ENCODE peak calls at places on chromosomes 5 and 9, in six cellular contexts. One of them, this sample, is unnamed.

GRCh38 chr5:56595561-56595960 is 219.8 kb upstream of the MAP3K1 start:
- DNase-seq in cardiac muscle cell: no peak
- DNase-seq in body of pancreas: no peak
- DNase-seq in cardiac fibroblast: no peak
- DNase-seq in kidney epithelial cell: no peak
- DNase-seq in choroid plexus epithelial cell: peak
- DNase-seq in this sample: no peak

GRCh38 chr9:88965473-88965872 is 25.8 kb upstream of the S1PR3 start:
- DNase-seq in choroid plexus epithelial cell: no peak
- DNase-seq in kidney epithelial cell: no peak
- DNase-seq in cardiac fibroblast: no peak
- DNase-seq in cardiac muscle cell: no peak
- DNase-seq in body of pancreas: no peak
- DNase-seq in this sample: no peak

GRCh38 chr5:71786337-71787060 is 67.4 kb downstream of the CARTPT start:
- DNase-seq in body of pancreas: no peak
- DNase-seq in kidney epithelial cell: no peak
- DNase-seq in cardiac fibroblast: no peak
- DNase-seq in choroid plexus epithelial cell: no peak
- DNase-seq in cardiac muscle cell: no peak
- DNase-seq in this sample: no peak

GRCh38 chr5:97979740-97980139 is 793.7 kb upstream of the RGMB start:
- DNase-seq in choroid plexus epithelial cell: peak
- DNase-seq in cardiac fibroblast: peak
- DNase-seq in cardiac muscle cell: no peak
- DNase-seq in kidney epithelial cell: no peak
- DNase-seq in body of pancreas: peak
- DNase-seq in this sample: no peak

GRCh38 chr9:8156336-8156735 is 356.8 kb upstream of the DMAC1 start:
- DNase-seq in cardiac muscle cell: no peak
- DNase-seq in choroid plexus epithelial cell: no peak
- DNase-seq in body of pancreas: no peak
- DNase-seq in kidney epithelial cell: no peak
- DNase-seq in cardiac fibroblast: no peak
- DNase-seq in this sample: no peak

GRCh38 chr5:103393131-103393754 is 134.7 kb downstream of the MACIR start:
- DNase-seq in kidney epithelial cell: no peak
- DNase-seq in body of pancreas: no peak
- DNase-seq in cardiac fibroblast: peak
- DNase-seq in choroid plexus epithelial cell: peak
- DNase-seq in cardiac muscle cell: peak
- DNase-seq in this sample: no peak

GRCh38 chr5:85843535-85843934 is 774.2 kb upstream of the COX7C start:
- DNase-seq in kidney epithelial cell: no peak
- DNase-seq in body of pancreas: no peak
- DNase-seq in cardiac fibroblast: no peak
- DNase-seq in cardiac muscle cell: no peak
- DNase-seq in choroid plexus epithelial cell: no peak
- DNase-seq in this sample: no peak

GRCh38 chr5:78974011-78974410 is 11.1 kb downstream of the ARSB start:
- DNase-seq in body of pancreas: no peak
- DNase-seq in kidney epithelial cell: no peak
- DNase-seq in cardiac muscle cell: peak
- DNase-seq in cardiac fibroblast: no peak
- DNase-seq in choroid plexus epithelial cell: no peak
- DNase-seq in this sample: no peak

GRCh38 chr9:89421595-89421994 is 76.3 kb downstream of the SEMA4D start:
- DNase-seq in cardiac muscle cell: no peak
- DNase-seq in body of pancreas: no peak
- DNase-seq in cardiac fibroblast: no peak
- DNase-seq in kidney epithelial cell: no peak
- DNase-seq in choroid plexus epithelial cell: peak
- DNase-seq in this sample: no peak

GRCh38 chr5:148554621-148555020 is 99.7 kb downstream of the HTR4 start:
- DNase-seq in cardiac fibroblast: no peak
- DNase-seq in body of pancreas: no peak
- DNase-seq in kidney epithelial cell: no peak
- DNase-seq in cardiac muscle cell: no peak
- DNase-seq in choroid plexus epithelial cell: no peak
- DNase-seq in this sample: no peak

GRCh38 chr9:35618854-35619799 is 914 bp upstream of the CD72 start:
- DNase-seq in choroid plexus epithelial cell: peak
- DNase-seq in cardiac muscle cell: no peak
- DNase-seq in body of pancreas: no peak
- DNase-seq in kidney epithelial cell: no peak
- DNase-seq in cardiac fibroblast: peak
- DNase-seq in this sample: no peak

GRCh38 chr5:140322751-140323731 is 20.1 kb upstream of the PFDN1 start:
- DNase-seq in body of pancreas: peak
- DNase-seq in choroid plexus epithelial cell: peak
- DNase-seq in kidney epithelial cell: peak
- DNase-seq in cardiac muscle cell: no peak
- DNase-seq in cardiac fibroblast: peak
- DNase-seq in this sample: peak

GRCh38 chr9:126861707-126862460 is 1.4 kb downstream of the ZBTB34 start:
- DNase-seq in choroid plexus epithelial cell: peak
- DNase-seq in kidney epithelial cell: no peak
- DNase-seq in cardiac muscle cell: no peak
- DNase-seq in body of pancreas: no peak
- DNase-seq in cardiac fibroblast: peak
- DNase-seq in this sample: no peak

GRCh38 chr5:107457881-107458280 is 212.9 kb downstream of the EFNA5 start:
- DNase-seq in body of pancreas: no peak
- DNase-seq in choroid plexus epithelial cell: no peak
- DNase-seq in cardiac muscle cell: no peak
- DNase-seq in kidney epithelial cell: no peak
- DNase-seq in cardiac fibroblast: no peak
- DNase-seq in this sample: no peak

GRCh38 chr9:31733166-31733565 is 651.3 kb upstream of the ACO1 start:
- DNase-seq in kidney epithelial cell: no peak
- DNase-seq in body of pancreas: no peak
- DNase-seq in choroid plexus epithelial cell: no peak
- DNase-seq in cardiac fibroblast: no peak
- DNase-seq in cardiac muscle cell: no peak
- DNase-seq in this sample: no peak

GRCh38 chr9:72557549-72557948 is 36.1 kb downstream of the TMC1 start:
- DNase-seq in kidney epithelial cell: peak
- DNase-seq in cardiac fibroblast: peak
- DNase-seq in cardiac muscle cell: no peak
- DNase-seq in choroid plexus epithelial cell: peak
- DNase-seq in body of pancreas: peak
- DNase-seq in this sample: no peak

GRCh38 chr5:122704247-122705036 is 70.4 kb upstream of the SNX2 start:
- DNase-seq in body of pancreas: no peak
- DNase-seq in kidney epithelial cell: peak
- DNase-seq in cardiac muscle cell: peak
- DNase-seq in choroid plexus epithelial cell: peak
- DNase-seq in cardiac fibroblast: peak
- DNase-seq in this sample: peak

GRCh38 chr9:15306757-15307522 is at the start of gene TTC39B:
- DNase-seq in body of pancreas: peak
- DNase-seq in cardiac fibroblast: peak
- DNase-seq in cardiac muscle cell: peak
- DNase-seq in choroid plexus epithelial cell: peak
- DNase-seq in kidney epithelial cell: peak
- DNase-seq in this sample: peak

GRCh38 chr9:15307523-15307841 is 466 bp upstream of the TTC39B start:
- DNase-seq in cardiac muscle cell: no peak
- DNase-seq in kidney epithelial cell: no peak
- DNase-seq in cardiac fibroblast: no peak
- DNase-seq in body of pancreas: no peak
- DNase-seq in choroid plexus epithelial cell: no peak
- DNase-seq in this sample: no peak

GRCh38 chr9:15308511-15308910 is 1.5 kb upstream of the TTC39B start:
- DNase-seq in choroid plexus epithelial cell: peak
- DNase-seq in body of pancreas: no peak
- DNase-seq in cardiac fibroblast: peak
- DNase-seq in kidney epithelial cell: no peak
- DNase-seq in cardiac muscle cell: no peak
- DNase-seq in this sample: no peak

GRCh38 chr9:15306068-15306756 is 804 bp downstream of the TTC39B start:
- DNase-seq in kidney epithelial cell: no peak
- DNase-seq in body of pancreas: peak
- DNase-seq in cardiac muscle cell: peak
- DNase-seq in cardiac fibroblast: peak
- DNase-seq in choroid plexus epithelial cell: peak
- DNase-seq in this sample: no peak

DNA sequence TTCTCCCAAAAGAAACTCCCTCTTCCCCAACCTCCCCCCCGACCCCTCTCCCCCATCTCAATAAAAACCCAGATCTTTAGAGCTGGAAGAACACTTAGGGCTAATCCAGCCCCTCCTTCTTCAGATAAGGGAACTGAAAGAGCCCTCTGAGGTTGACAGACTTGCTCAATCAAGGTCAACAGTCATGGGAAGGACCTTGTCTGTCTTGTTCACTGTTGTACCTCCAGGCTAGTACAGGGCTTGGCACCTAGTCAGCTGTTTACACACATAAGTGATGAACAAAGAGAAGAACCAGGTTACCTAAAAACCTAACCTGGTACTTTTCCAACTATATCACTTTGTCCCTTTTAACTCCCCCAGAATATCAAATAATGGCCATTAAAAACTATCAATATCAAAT is 2.4 kb downstream of the TTC39B start:
- DNase-seq in cardiac fibroblast: no peak
- DNase-seq in body of pancreas: no peak
- DNase-seq in kidney epithelial cell: no peak
- DNase-seq in choroid plexus epithelial cell: no peak
- DNase-seq in cardiac muscle cell: no peak
- DNase-seq in this sample: no peak
- H3K4me3 ChIP-seq in cardiac fibroblast: no peak
- H3K4me3 ChIP-seq in body of pancreas: no peak
- H3K4me3 ChIP-seq in kidney epithelial cell: no peak
- H3K4me3 ChIP-seq in choroid plexus epithelial cell: no peak
- H3K4me3 ChIP-seq in cardiac muscle cell: no peak
- H3K4me3 ChIP-seq in this sample: no peak

DNA sequence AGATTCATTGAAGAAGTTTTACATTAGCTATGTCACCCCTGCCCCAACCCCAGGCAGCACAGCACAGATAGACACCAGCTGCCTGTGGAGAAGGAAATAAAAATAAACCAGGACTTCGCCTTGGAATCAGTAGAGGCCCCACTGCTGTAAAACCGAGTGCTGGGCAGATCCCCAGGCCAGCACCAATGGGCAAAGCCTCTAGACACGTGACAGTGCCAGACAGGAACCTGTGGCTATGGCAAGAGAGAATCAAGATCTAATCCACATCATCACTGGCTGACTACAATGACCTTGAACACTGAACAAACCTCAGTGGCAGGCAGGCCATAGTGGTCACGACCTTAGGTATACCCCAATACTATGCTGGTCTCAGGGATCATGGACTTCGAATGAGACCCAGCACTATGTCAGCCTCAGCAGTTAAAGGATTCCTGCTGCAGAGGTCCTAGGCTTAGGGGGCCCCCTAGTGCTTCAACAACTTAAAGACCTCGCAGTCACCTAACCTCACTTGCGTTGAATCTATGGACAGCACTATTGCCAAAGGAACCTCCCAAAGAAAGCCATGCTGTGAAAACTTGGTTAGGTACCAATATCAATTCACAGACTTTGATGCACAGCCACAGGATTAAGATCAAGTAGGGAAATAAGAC is 2118.6 kb upstream of the C9orf72 start:
- DNase-seq in kidney epithelial cell: no peak
- DNase-seq in cardiac muscle cell: peak
- DNase-seq in body of pancreas: peak
- DNase-seq in choroid plexus epithelial cell: peak
- DNase-seq in cardiac fibroblast: peak
- DNase-seq in this sample: no peak
- TF ChIP-seq CTCF in kidney epithelial cell: peak
- TF ChIP-seq CTCF in cardiac muscle cell: peak
- TF ChIP-seq CTCF in body of pancreas: peak
- TF ChIP-seq CTCF in choroid plexus epithelial cell: peak
- TF ChIP-seq CTCF in cardiac fibroblast: peak
- TF ChIP-seq CTCF in this sample: peak

DNA sequence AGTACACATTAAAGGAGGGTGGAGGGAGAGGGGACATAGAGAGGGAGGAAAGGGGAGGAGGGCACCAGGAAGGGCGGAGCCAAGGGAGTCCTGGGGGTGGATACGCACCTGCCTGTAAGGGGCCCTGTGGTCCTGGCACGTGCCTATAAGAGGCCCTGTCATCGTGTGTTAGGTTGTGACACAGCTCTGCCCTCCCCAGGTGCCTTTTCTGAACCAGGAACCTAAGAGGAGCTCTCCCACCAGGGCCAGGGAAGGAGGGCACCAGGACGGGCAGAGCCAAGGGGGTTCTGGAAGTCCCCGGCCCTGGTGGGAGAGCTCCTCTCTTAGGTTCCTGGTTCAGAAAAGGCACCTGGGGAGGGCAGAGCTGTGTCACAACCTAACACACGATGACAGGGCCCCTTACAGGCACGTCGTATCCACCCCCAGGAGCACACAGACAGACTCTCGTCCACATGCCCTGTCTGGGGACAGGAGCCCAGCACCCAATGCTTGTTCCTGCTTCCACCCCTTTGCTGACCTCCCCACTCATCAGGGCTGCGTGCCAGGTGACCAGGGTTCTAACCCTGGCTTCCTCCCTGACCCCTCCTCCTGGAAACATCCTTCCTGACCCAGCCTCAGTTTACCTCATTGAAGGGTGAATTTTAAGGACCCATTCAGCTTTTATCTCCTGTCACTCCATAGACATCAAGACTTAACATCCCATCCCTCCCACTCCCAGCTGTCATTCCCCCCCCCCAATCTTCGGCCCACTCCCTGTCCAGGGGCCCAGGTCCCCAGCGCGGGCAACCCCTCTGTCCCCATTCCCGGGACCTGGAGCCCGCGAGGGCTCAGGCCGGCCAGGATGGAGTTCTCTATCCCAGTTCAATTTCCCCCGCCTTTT is 12.9 kb upstream of the OLFM1 start:
- DNase-seq in kidney epithelial cell: no peak
- DNase-seq in choroid plexus epithelial cell: no peak
- DNase-seq in body of pancreas: no peak
- DNase-seq in cardiac muscle cell: no peak
- DNase-seq in cardiac fibroblast: no peak
- DNase-seq in this sample: no peak
- H3K4me3 ChIP-seq in kidney epithelial cell: no peak
- H3K4me3 ChIP-seq in choroid plexus epithelial cell: no peak
- H3K4me3 ChIP-seq in body of pancreas: peak
- H3K4me3 ChIP-seq in cardiac muscle cell: peak
- H3K4me3 ChIP-seq in cardiac fibroblast: no peak
- H3K4me3 ChIP-seq in this sample: no peak

GRCh38 chr5:6194906-6195612 is 183.3 kb downstream of the MED10 start:
- DNase-seq in choroid plexus epithelial cell: no peak
- DNase-seq in kidney epithelial cell: no peak
- DNase-seq in body of pancreas: no peak
- DNase-seq in cardiac fibroblast: no peak
- DNase-seq in cardiac muscle cell: no peak
- DNase-seq in this sample: no peak

GRCh38 chr5:6194261-6194875 is 184.0 kb downstream of the MED10 start:
- DNase-seq in cardiac muscle cell: no peak
- DNase-seq in choroid plexus epithelial cell: no peak
- DNase-seq in body of pancreas: no peak
- DNase-seq in cardiac fibroblast: no peak
- DNase-seq in kidney epithelial cell: no peak
- DNase-seq in this sample: no peak

GRCh38 chr5:6195711-6196358 is 182.5 kb downstream of the MED10 start:
- DNase-seq in body of pancreas: no peak
- DNase-seq in cardiac fibroblast: no peak
- DNase-seq in choroid plexus epithelial cell: no peak
- DNase-seq in cardiac muscle cell: no peak
- DNase-seq in kidney epithelial cell: no peak
- DNase-seq in this sample: no peak

GRCh38 chr5:6193315-6193714 is 185.0 kb downstream of the MED10 start:
- DNase-seq in kidney epithelial cell: no peak
- DNase-seq in choroid plexus epithelial cell: no peak
- DNase-seq in cardiac fibroblast: no peak
- DNase-seq in body of pancreas: no peak
- DNase-seq in cardiac muscle cell: no peak
- DNase-seq in this sample: no peak

GRCh38 chr5:6197427-6197826 is 180.9 kb downstream of the MED10 start:
- DNase-seq in body of pancreas: no peak
- DNase-seq in cardiac fibroblast: no peak
- DNase-seq in cardiac muscle cell: no peak
- DNase-seq in kidney epithelial cell: no peak
- DNase-seq in choroid plexus epithelial cell: no peak
- DNase-seq in this sample: no peak
- TF ChIP-seq CTCF in body of pancreas: no peak
- TF ChIP-seq CTCF in cardiac fibroblast: no peak
- TF ChIP-seq CTCF in cardiac muscle cell: no peak
- TF ChIP-seq CTCF in kidney epithelial cell: no peak
- TF ChIP-seq CTCF in choroid plexus epithelial cell: no peak
- TF ChIP-seq CTCF in this sample: no peak

This sample was measured in retinal pigment epithelial cell.